ENCODE peak calls at places on chromosomes 11 and 22, in five cellular contexts. K is right lobe of liver; S is stimulated activated naive CD8-positive, alpha-beta T cell treated with anti-CD3 and anti-CD28 coated beads, Interleukin-15, Interleukin-2, amounts not matched to agents 100 U/mL and 50 U/mL, for 24 hours; C is activated T-cell treated with anti-CD3 and anti-CD28 coated beads, Interleukin-2, amount 50 U/mL, for 4 hours; G is pancreas. P is an unnamed sample.

GRCh38 chr11:10856689-10857603 is 907 bp downstream of the ZBED5 start:
- ATAC-seq in K (peak), S (peak), C (peak), G (peak), P (peak)

GRCh38 chr11:19508166-19508565 is 204.5 kb upstream of the NAV2 start:
- ATAC-seq in K (peak), S (no peak), C (no peak), G (peak), P (peak)

GRCh38 chr11:114925591-114925990 is 247.3 kb downstream of the NXPE2 start:
- ATAC-seq in K (no peak), S (no peak), C (no peak), G (no peak), P (no peak)

GRCh38 chr11:6233984-6234313 is 487 bp downstream of the FHIP1B start:
- ATAC-seq in K (no peak), S (no peak), C (peak), G (peak), P (peak)

GRCh38 chr11:122628691-122629555 is 26.6 kb upstream of the UBASH3B start:
- ATAC-seq in K (peak), S (peak), C (peak), G (peak), P (peak)

GRCh38 chr22:37762389-37762836 is 45.3 kb upstream of the GCAT start:
- ATAC-seq in K (no peak), S (peak), C (no peak), G (no peak), P (peak)

GRCh38 chr11:122202161-122202950 is 86.3 kb upstream of the BLID start:
- ATAC-seq in K (peak), S (no peak), C (no peak), G (peak), P (peak)

GRCh38 chr11:120540744-120541143 is 29.2 kb downstream of the GRIK4 start:
- ATAC-seq in K (no peak), S (no peak), C (no peak), G (no peak), P (no peak)

GRCh38 chr11:119872911-119873310 is 143.9 kb upstream of the NECTIN1 start:
- ATAC-seq in K (no peak), S (no peak), C (no peak), G (no peak), P (no peak)

GRCh38 chr11:45250035-45250693 is 36.0 kb downstream of the SYT13 start:
- ATAC-seq in K (no peak), S (no peak), C (no peak), G (peak), P (no peak)

GRCh38 chr11:69138265-69138664 is 17.5 kb upstream of the SMIM38 start:
- ATAC-seq in K (no peak), S (no peak), C (no peak), G (no peak), P (peak)

GRCh38 chr11:43953521-43953920 is 11.1 kb downstream of the C11orf96 start:
- ATAC-seq in K (no peak), S (no peak), C (no peak), G (no peak), P (no peak)

GRCh38 chr11:119493712-119494111 is 70.7 kb upstream of the THY1 start:
- ATAC-seq in K (peak), S (no peak), C (no peak), G (peak), P (peak)

GRCh38 chr22:41308054-41308453 is 6.7 kb downstream of the ZC3H7B start:
- ATAC-seq in K (peak), S (no peak), C (no peak), G (peak), P (no peak)

GRCh38 chr11:73274722-73275380 is 2.7 kb downstream of the P2RY6 start:
- ATAC-seq in K (peak), S (no peak), C (no peak), G (no peak), P (no peak)

GRCh38 chr11:126969865-126970479 is 30.6 kb downstream of the KIRREL3 start:
- ATAC-seq in K (no peak), S (no peak), C (no peak), G (peak), P (no peak)

GRCh38 chr11:13152736-13153541 is 124.7 kb upstream of the BMAL1 start:
- ATAC-seq in K (no peak), S (no peak), C (no peak), G (no peak), P (no peak)

GRCh38 chr22:45689195-45689594 is 17.6 kb downstream of the ATXN10 start:
- ATAC-seq in K (peak), S (no peak), C (no peak), G (peak), P (no peak)

GRCh38 chr11:77418981-77419592 is 54.8 kb downstream of the PAK1 start:
- ATAC-seq in K (no peak), S (no peak), C (no peak), G (no peak), P (no peak)

GRCh38 chr11:17532814-17533213 is 11.4 kb downstream of the USH1C start:
- ATAC-seq in K (no peak), S (no peak), C (no peak), G (no peak), P (no peak)

GRCh38 chr11:110565690-110566336 is 136.1 kb downstream of the FDX1 start:
- ATAC-seq in K (no peak), S (no peak), C (no peak), G (no peak), P (peak)

GRCh38 chr11:14119357-14119756 is 156.8 kb downstream of the SPON1 start:
- ATAC-seq in K (no peak), S (peak), C (peak), G (no peak), P (no peak)

GRCh38 chr11:127110542-127110941 is 110.0 kb upstream of the KIRREL3 start:
- ATAC-seq in K (no peak), S (no peak), C (no peak), G (no peak), P (no peak)

GRCh38 chr22:42565956-42566355 is 12.2 kb downstream of the SERHL2 start:
- ATAC-seq in K (no peak), S (no peak), C (no peak), G (no peak), P (no peak)

GRCh38 chr22:43783777-43784176 is 28.3 kb downstream of the EFCAB6 start:
- ATAC-seq in K (no peak), S (no peak), C (no peak), G (no peak), P (no peak)

GRCh38 chr11:102061276-102061675 is 14.0 kb downstream of the CFAP300 start:
- ATAC-seq in K (peak), S (no peak), C (no peak), G (peak), P (no peak)

GRCh38 chr11:75365711-75366181 is 14.3 kb upstream of the ARRB1 start:
- ATAC-seq in K (peak), S (no peak), C (no peak), G (no peak), P (no peak)

GRCh38 chr11:43515090-43515489 is 156.4 kb downstream of the TTC17 start:
- ATAC-seq in K (no peak), S (no peak), C (no peak), G (peak), P (no peak)

P was measured in esophagus mucosa.